ENCODE peak calls at places on chromosomes 3 and 15, in four cellular contexts. One of them, this sample, is unnamed.

GRCh38 chr3:60893946-60894345 is 357.3 kb downstream of the FHIT start:
- DNase-seq in lower lobe of right lung: no peak
- DNase-seq in stimulated activated CD4-positive, alpha-beta T cell treated with anti-CD3 and anti-CD28 coated beads, Interleukin-1b, Interleukin-23, amount 100 ng/mL, for 4 hours: no peak
- DNase-seq in uterus: no peak
- DNase-seq in this sample: no peak

GRCh38 chr15:99732711-99733267 is 448 bp downstream of the LYSMD4 start:
- DNase-seq in stimulated activated CD4-positive, alpha-beta T cell treated with anti-CD3 and anti-CD28 coated beads, Interleukin-1b, Interleukin-23, amount 100 ng/mL, for 4 hours: no peak
- DNase-seq in lower lobe of right lung: no peak
- DNase-seq in uterus: peak
- DNase-seq in this sample: peak

GRCh38 chr3:187850256-187851010 is 105.2 kb upstream of the BCL6 start:
- DNase-seq in uterus: no peak
- DNase-seq in lower lobe of right lung: peak
- DNase-seq in stimulated activated CD4-positive, alpha-beta T cell treated with anti-CD3 and anti-CD28 coated beads, Interleukin-1b, Interleukin-23, amount 100 ng/mL, for 4 hours: no peak
- DNase-seq in this sample: no peak

GRCh38 chr3:159852256-159852655 is 136.4 kb upstream of the IL12A start:
- DNase-seq in uterus: no peak
- DNase-seq in lower lobe of right lung: no peak
- DNase-seq in stimulated activated CD4-positive, alpha-beta T cell treated with anti-CD3 and anti-CD28 coated beads, Interleukin-1b, Interleukin-23, amount 100 ng/mL, for 4 hours: no peak
- DNase-seq in this sample: no peak

GRCh38 chr3:38634133-38634532 is 15.4 kb downstream of the SCN5A start:
- DNase-seq in stimulated activated CD4-positive, alpha-beta T cell treated with anti-CD3 and anti-CD28 coated beads, Interleukin-1b, Interleukin-23, amount 100 ng/mL, for 4 hours: no peak
- DNase-seq in uterus: no peak
- DNase-seq in lower lobe of right lung: no peak
- DNase-seq in this sample: no peak

GRCh38 chr3:45153658-45154437 is 7.7 kb upstream of the CDCP1 start:
- DNase-seq in stimulated activated CD4-positive, alpha-beta T cell treated with anti-CD3 and anti-CD28 coated beads, Interleukin-1b, Interleukin-23, amount 100 ng/mL, for 4 hours: no peak
- DNase-seq in uterus: no peak
- DNase-seq in lower lobe of right lung: no peak
- DNase-seq in this sample: no peak

GRCh38 chr3:45437388-45437787 is 49.0 kb downstream of the LARS2 start:
- DNase-seq in uterus: no peak
- DNase-seq in lower lobe of right lung: no peak
- DNase-seq in stimulated activated CD4-positive, alpha-beta T cell treated with anti-CD3 and anti-CD28 coated beads, Interleukin-1b, Interleukin-23, amount 100 ng/mL, for 4 hours: no peak
- DNase-seq in this sample: no peak

GRCh38 chr3:122183521-122183892 is at the start of gene CASR:
- DNase-seq in lower lobe of right lung: peak
- DNase-seq in uterus: no peak
- DNase-seq in stimulated activated CD4-positive, alpha-beta T cell treated with anti-CD3 and anti-CD28 coated beads, Interleukin-1b, Interleukin-23, amount 100 ng/mL, for 4 hours: no peak
- DNase-seq in this sample: peak

GRCh38 chr3:168073842-168074311 is 21.8 kb downstream of the GOLIM4 start:
- DNase-seq in lower lobe of right lung: no peak
- DNase-seq in uterus: no peak
- DNase-seq in stimulated activated CD4-positive, alpha-beta T cell treated with anti-CD3 and anti-CD28 coated beads, Interleukin-1b, Interleukin-23, amount 100 ng/mL, for 4 hours: no peak
- DNase-seq in this sample: no peak

GRCh38 chr15:88440021-88440420 is 27.2 kb downstream of the MRPL46 start:
- DNase-seq in lower lobe of right lung: no peak
- DNase-seq in uterus: no peak
- DNase-seq in stimulated activated CD4-positive, alpha-beta T cell treated with anti-CD3 and anti-CD28 coated beads, Interleukin-1b, Interleukin-23, amount 100 ng/mL, for 4 hours: no peak
- DNase-seq in this sample: no peak

GRCh38 chr15:31271224-31271635 is 55.4 kb upstream of the KLF13 start:
- DNase-seq in stimulated activated CD4-positive, alpha-beta T cell treated with anti-CD3 and anti-CD28 coated beads, Interleukin-1b, Interleukin-23, amount 100 ng/mL, for 4 hours: no peak
- DNase-seq in uterus: no peak
- DNase-seq in lower lobe of right lung: no peak
- DNase-seq in this sample: peak

GRCh38 chr3:64908292-64908691 is 220.5 kb upstream of the ADAMTS9 start:
- DNase-seq in uterus: peak
- DNase-seq in stimulated activated CD4-positive, alpha-beta T cell treated with anti-CD3 and anti-CD28 coated beads, Interleukin-1b, Interleukin-23, amount 100 ng/mL, for 4 hours: no peak
- DNase-seq in lower lobe of right lung: no peak
- DNase-seq in this sample: no peak

GRCh38 chr3:6251612-6252011 is 609.3 kb upstream of the GRM7 start:
- DNase-seq in lower lobe of right lung: no peak
- DNase-seq in uterus: no peak
- DNase-seq in stimulated activated CD4-positive, alpha-beta T cell treated with anti-CD3 and anti-CD28 coated beads, Interleukin-1b, Interleukin-23, amount 100 ng/mL, for 4 hours: no peak
- DNase-seq in this sample: no peak

GRCh38 chr3:172143060-172143451 is 103.7 kb downstream of the FNDC3B start:
- DNase-seq in lower lobe of right lung: no peak
- DNase-seq in stimulated activated CD4-positive, alpha-beta T cell treated with anti-CD3 and anti-CD28 coated beads, Interleukin-1b, Interleukin-23, amount 100 ng/mL, for 4 hours: no peak
- DNase-seq in uterus: no peak
- DNase-seq in this sample: no peak

GRCh38 chr15:65970937-65971740 is 101.8 kb downstream of the RAB11A start:
- DNase-seq in uterus: no peak
- DNase-seq in lower lobe of right lung: no peak
- DNase-seq in stimulated activated CD4-positive, alpha-beta T cell treated with anti-CD3 and anti-CD28 coated beads, Interleukin-1b, Interleukin-23, amount 100 ng/mL, for 4 hours: no peak
- DNase-seq in this sample: no peak

GRCh38 chr3:58298189-58298588 is 7.9 kb upstream of the RPP14 start:
- DNase-seq in lower lobe of right lung: no peak
- DNase-seq in stimulated activated CD4-positive, alpha-beta T cell treated with anti-CD3 and anti-CD28 coated beads, Interleukin-1b, Interleukin-23, amount 100 ng/mL, for 4 hours: no peak
- DNase-seq in uterus: no peak
- DNase-seq in this sample: no peak

GRCh38 chr3:159824341-159824740 is 164.3 kb upstream of the IL12A start:
- DNase-seq in stimulated activated CD4-positive, alpha-beta T cell treated with anti-CD3 and anti-CD28 coated beads, Interleukin-1b, Interleukin-23, amount 100 ng/mL, for 4 hours: no peak
- DNase-seq in uterus: no peak
- DNase-seq in lower lobe of right lung: no peak
- DNase-seq in this sample: no peak

GRCh38 chr3:127286571-127287140 is 1.2 kb downstream of the PRR20G start:
- DNase-seq in lower lobe of right lung: no peak
- DNase-seq in stimulated activated CD4-positive, alpha-beta T cell treated with anti-CD3 and anti-CD28 coated beads, Interleukin-1b, Interleukin-23, amount 100 ng/mL, for 4 hours: no peak
- DNase-seq in uterus: no peak
- DNase-seq in this sample: no peak

This sample was measured in heart right ventricle.